ENCODE peak calls at places on chromosomes 2 and 18, in nine cellular contexts. One of them, this sample, is unnamed.

GRCh38 chr2:185338104-185338503 is 400.5 kb upstream of the FSIP2 start:
- DNase-seq in AG09309: no peak
- DNase-seq in Daoy: no peak
- DNase-seq in neural crest cell: no peak
- DNase-seq in right cardiac atrium: no peak
- DNase-seq in GM12864: no peak
- DNase-seq in RWPE1: no peak
- DNase-seq in 8988T: no peak
- DNase-seq in tibial artery: no peak
- DNase-seq in this sample: no peak

GRCh38 chr18:80196528-80197320 is 50.6 kb downstream of the PARD6G start:
- DNase-seq in AG09309: no peak
- DNase-seq in Daoy: peak; percentile 39
- DNase-seq in neural crest cell: no peak
- DNase-seq in right cardiac atrium: no peak
- DNase-seq in GM12864: no peak
- DNase-seq in RWPE1: no peak
- DNase-seq in 8988T: no peak
- DNase-seq in tibial artery: no peak
- DNase-seq in this sample: no peak

GRCh38 chr2:152847067-152847466 is 128.6 kb downstream of the ARL6IP6 start:
- DNase-seq in AG09309: no peak
- DNase-seq in Daoy: no peak
- DNase-seq in neural crest cell: no peak
- DNase-seq in right cardiac atrium: no peak
- DNase-seq in GM12864: no peak
- DNase-seq in RWPE1: no peak
- DNase-seq in 8988T: no peak
- DNase-seq in tibial artery: no peak
- DNase-seq in this sample: no peak

GRCh38 chr18:58669731-58670379 is 1.4 kb upstream of the MALT1 start:
- DNase-seq in AG09309: no peak
- DNase-seq in Daoy: peak; percentile 82
- DNase-seq in neural crest cell: no peak
- DNase-seq in right cardiac atrium: no peak
- DNase-seq in GM12864: no peak
- DNase-seq in RWPE1: peak; percentile 63
- DNase-seq in 8988T: no peak
- DNase-seq in tibial artery: no peak
- DNase-seq in this sample: no peak

GRCh38 chr18:12326711-12327460 is 18.8 kb downstream of the TUBB6 start:
- DNase-seq in AG09309: no peak
- DNase-seq in Daoy: no peak
- DNase-seq in neural crest cell: no peak
- DNase-seq in right cardiac atrium: no peak
- DNase-seq in GM12864: no peak
- DNase-seq in RWPE1: no peak
- DNase-seq in 8988T: no peak
- DNase-seq in tibial artery: no peak
- DNase-seq in this sample: no peak

GRCh38 chr2:68936462-68936861 is 16.2 kb downstream of the GKN2 start:
- DNase-seq in AG09309: no peak
- DNase-seq in Daoy: peak; percentile 73
- DNase-seq in neural crest cell: no peak
- DNase-seq in right cardiac atrium: no peak
- DNase-seq in GM12864: no peak
- DNase-seq in RWPE1: peak; percentile 61
- DNase-seq in 8988T: no peak
- DNase-seq in tibial artery: no peak
- DNase-seq in this sample: no peak

GRCh38 chr2:115161531-115162453 is 719.4 kb downstream of the DPP10 start:
- DNase-seq in AG09309: no peak
- DNase-seq in Daoy: no peak
- DNase-seq in neural crest cell: peak; percentile 24
- DNase-seq in right cardiac atrium: peak; percentile 36
- DNase-seq in GM12864: no peak
- DNase-seq in RWPE1: no peak
- DNase-seq in 8988T: no peak
- DNase-seq in tibial artery: no peak
- DNase-seq in this sample: peak; percentile 61

GRCh38 chr2:196718796-196719564 is 79.5 kb downstream of the CCDC150 start:
- DNase-seq in AG09309: peak; percentile 66
- DNase-seq in Daoy: peak; percentile 33
- DNase-seq in neural crest cell: no peak
- DNase-seq in right cardiac atrium: peak; percentile 57
- DNase-seq in GM12864: no peak
- DNase-seq in RWPE1: no peak
- DNase-seq in 8988T: no peak
- DNase-seq in tibial artery: no peak
- DNase-seq in this sample: peak; percentile 59

GRCh38 chr2:236687296-236687955 is 117.8 kb downstream of the ACKR3 start:
- DNase-seq in AG09309: no peak
- DNase-seq in Daoy: no peak
- DNase-seq in neural crest cell: no peak
- DNase-seq in right cardiac atrium: peak; percentile 70
- DNase-seq in GM12864: no peak
- DNase-seq in RWPE1: no peak
- DNase-seq in 8988T: no peak
- DNase-seq in tibial artery: peak; percentile 73
- DNase-seq in this sample: no peak

GRCh38 chr2:145284551-145284950 is 764.6 kb upstream of the ZEB2 start:
- DNase-seq in AG09309: peak; percentile 18
- DNase-seq in Daoy: no peak
- DNase-seq in neural crest cell: no peak
- DNase-seq in right cardiac atrium: no peak
- DNase-seq in GM12864: no peak
- DNase-seq in RWPE1: no peak
- DNase-seq in 8988T: no peak
- DNase-seq in tibial artery: no peak
- DNase-seq in this sample: no peak

GRCh38 chr2:215751200-215751910 is 262.0 kb downstream of the MREG start:
- DNase-seq in AG09309: peak; percentile 88
- DNase-seq in Daoy: peak; percentile 86
- DNase-seq in neural crest cell: no peak
- DNase-seq in right cardiac atrium: no peak
- DNase-seq in GM12864: no peak
- DNase-seq in RWPE1: peak; percentile 70
- DNase-seq in 8988T: no peak
- DNase-seq in tibial artery: no peak
- DNase-seq in this sample: no peak

GRCh38 chr18:50465211-50466153 is 90.6 kb downstream of the SKA1 start:
- DNase-seq in AG09309: no peak
- DNase-seq in Daoy: no peak
- DNase-seq in neural crest cell: no peak
- DNase-seq in right cardiac atrium: no peak
- DNase-seq in GM12864: no peak
- DNase-seq in RWPE1: no peak
- DNase-seq in 8988T: no peak
- DNase-seq in tibial artery: no peak
- DNase-seq in this sample: no peak

GRCh38 chr2:47119001-47119400 is 36.1 kb downstream of the STPG4 start:
- DNase-seq in AG09309: peak; percentile 65
- DNase-seq in Daoy: peak; percentile 42
- DNase-seq in neural crest cell: no peak
- DNase-seq in right cardiac atrium: no peak
- DNase-seq in GM12864: no peak
- DNase-seq in RWPE1: peak; percentile 56
- DNase-seq in 8988T: no peak
- DNase-seq in tibial artery: no peak
- DNase-seq in this sample: no peak

GRCh38 chr2:168192839-168193616 is 54.4 kb downstream of the STK39 start:
- DNase-seq in AG09309: no peak
- DNase-seq in Daoy: peak; percentile 56
- DNase-seq in neural crest cell: no peak
- DNase-seq in right cardiac atrium: no peak
- DNase-seq in GM12864: no peak
- DNase-seq in RWPE1: no peak
- DNase-seq in 8988T: no peak
- DNase-seq in tibial artery: no peak
- DNase-seq in this sample: no peak

GRCh38 chr2:236166781-236167296 is 1.3 kb downstream of the GBX2 start:
- DNase-seq in AG09309: no peak
- DNase-seq in Daoy: no peak
- DNase-seq in neural crest cell: no peak
- DNase-seq in right cardiac atrium: peak; percentile 48
- DNase-seq in GM12864: no peak
- DNase-seq in RWPE1: no peak
- DNase-seq in 8988T: peak; percentile 18
- DNase-seq in tibial artery: no peak
- DNase-seq in this sample: no peak

GRCh38 chr2:215601990-215602721 is 166.3 kb upstream of the FN1 start:
- DNase-seq in AG09309: peak; percentile 71
- DNase-seq in Daoy: no peak
- DNase-seq in neural crest cell: no peak
- DNase-seq in right cardiac atrium: no peak
- DNase-seq in GM12864: no peak
- DNase-seq in RWPE1: no peak
- DNase-seq in 8988T: no peak
- DNase-seq in tibial artery: no peak
- DNase-seq in this sample: no peak

GRCh38 chr2:26670171-26670570 is 22.4 kb upstream of the KCNK3 start:
- DNase-seq in AG09309: peak; percentile 17
- DNase-seq in Daoy: peak; percentile 70
- DNase-seq in neural crest cell: no peak
- DNase-seq in right cardiac atrium: no peak
- DNase-seq in GM12864: no peak
- DNase-seq in RWPE1: no peak
- DNase-seq in 8988T: no peak
- DNase-seq in tibial artery: peak; percentile 43
- DNase-seq in this sample: no peak

GRCh38 chr2:170394988-170395387 is 217.0 kb downstream of the MYO3B start:
- DNase-seq in AG09309: no peak
- DNase-seq in Daoy: no peak
- DNase-seq in neural crest cell: no peak
- DNase-seq in right cardiac atrium: no peak
- DNase-seq in GM12864: no peak
- DNase-seq in RWPE1: peak; percentile 36
- DNase-seq in 8988T: no peak
- DNase-seq in tibial artery: no peak
- DNase-seq in this sample: no peak

GRCh38 chr2:10533811-10534321 is 85.7 kb upstream of the ODC1 start:
- DNase-seq in AG09309: peak; percentile 42
- DNase-seq in Daoy: peak; percentile 73
- DNase-seq in neural crest cell: no peak
- DNase-seq in right cardiac atrium: no peak
- DNase-seq in GM12864: no peak
- DNase-seq in RWPE1: no peak
- DNase-seq in 8988T: no peak
- DNase-seq in tibial artery: peak; percentile 51
- DNase-seq in this sample: peak; percentile 87

GRCh38 chr2:23926289-23926749 is 604 bp downstream of the ATAD2B start:
- DNase-seq in AG09309: no peak
- DNase-seq in Daoy: peak; percentile 55
- DNase-seq in neural crest cell: peak; percentile 39
- DNase-seq in right cardiac atrium: peak; percentile 79
- DNase-seq in GM12864: no peak
- DNase-seq in RWPE1: peak; percentile 35
- DNase-seq in 8988T: no peak
- DNase-seq in tibial artery: no peak
- DNase-seq in this sample: peak; percentile 89

GRCh38 chr2:238873841-238874240 is 26.0 kb downstream of the TWIST2 start:
- DNase-seq in AG09309: no peak
- DNase-seq in Daoy: no peak
- DNase-seq in neural crest cell: no peak
- DNase-seq in right cardiac atrium: no peak
- DNase-seq in GM12864: no peak
- DNase-seq in RWPE1: no peak
- DNase-seq in 8988T: no peak
- DNase-seq in tibial artery: no peak
- DNase-seq in this sample: no peak

GRCh38 chr2:26430826-26431225 is 29.1 kb downstream of the DRC1 start:
- DNase-seq in AG09309: peak; percentile 7
- DNase-seq in Daoy: no peak
- DNase-seq in neural crest cell: no peak
- DNase-seq in right cardiac atrium: no peak
- DNase-seq in GM12864: no peak
- DNase-seq in RWPE1: no peak
- DNase-seq in 8988T: no peak
- DNase-seq in tibial artery: no peak
- DNase-seq in this sample: no peak

GRCh38 chr2:226115102-226115831 is 684.4 kb downstream of the IRS1 start:
- DNase-seq in AG09309: peak; percentile 89
- DNase-seq in Daoy: peak; percentile 92
- DNase-seq in neural crest cell: no peak
- DNase-seq in right cardiac atrium: no peak
- DNase-seq in GM12864: no peak
- DNase-seq in RWPE1: peak; percentile 92
- DNase-seq in 8988T: no peak
- DNase-seq in tibial artery: no peak
- DNase-seq in this sample: no peak

GRCh38 chr2:147172493-147173185 is 672.2 kb upstream of the ACVR2A start:
- DNase-seq in AG09309: no peak
- DNase-seq in Daoy: no peak
- DNase-seq in neural crest cell: no peak
- DNase-seq in right cardiac atrium: no peak
- DNase-seq in GM12864: no peak
- DNase-seq in RWPE1: no peak
- DNase-seq in 8988T: no peak
- DNase-seq in tibial artery: no peak
- DNase-seq in this sample: no peak

GRCh38 chr2:127528487-127528886 is 2.2 kb upstream of the IWS1 start:
- DNase-seq in AG09309: no peak
- DNase-seq in Daoy: no peak
- DNase-seq in neural crest cell: no peak
- DNase-seq in right cardiac atrium: no peak
- DNase-seq in GM12864: no peak
- DNase-seq in RWPE1: no peak
- DNase-seq in 8988T: no peak
- DNase-seq in tibial artery: no peak
- DNase-seq in this sample: no peak

GRCh38 chr2:11129598-11130449 is 25.4 kb upstream of the SLC66A3 start:
- DNase-seq in AG09309: no peak
- DNase-seq in Daoy: peak; percentile 38
- DNase-seq in neural crest cell: peak; percentile 79
- DNase-seq in right cardiac atrium: peak; percentile 81
- DNase-seq in GM12864: no peak
- DNase-seq in RWPE1: peak; percentile 57
- DNase-seq in 8988T: peak; percentile 67
- DNase-seq in tibial artery: no peak
- DNase-seq in this sample: peak; percentile 93

GRCh38 chr18:65752625-65753325 is 2.0 kb downstream of the CDH7 start:
- DNase-seq in AG09309: no peak
- DNase-seq in Daoy: no peak
- DNase-seq in neural crest cell: no peak
- DNase-seq in right cardiac atrium: no peak
- DNase-seq in GM12864: no peak
- DNase-seq in RWPE1: no peak
- DNase-seq in 8988T: no peak
- DNase-seq in tibial artery: no peak
- DNase-seq in this sample: no peak

GRCh38 chr2:11877764-11878163 is 131.3 kb downstream of the LPIN1 start:
- DNase-seq in AG09309: no peak
- DNase-seq in Daoy: no peak
- DNase-seq in neural crest cell: no peak
- DNase-seq in right cardiac atrium: no peak
- DNase-seq in GM12864: no peak
- DNase-seq in RWPE1: no peak
- DNase-seq in 8988T: no peak
- DNase-seq in tibial artery: no peak
- DNase-seq in this sample: no peak

GRCh38 chr18:9055185-9055584 is 47.3 kb upstream of the NDUFV2 start:
- DNase-seq in AG09309: peak; percentile 79
- DNase-seq in Daoy: peak; percentile 11
- DNase-seq in neural crest cell: no peak
- DNase-seq in right cardiac atrium: no peak
- DNase-seq in GM12864: no peak
- DNase-seq in RWPE1: peak; percentile 80
- DNase-seq in 8988T: no peak
- DNase-seq in tibial artery: no peak
- DNase-seq in this sample: no peak

GRCh38 chr2:112155331-112156151 is 17.4 kb downstream of the FBLN7 start:
- DNase-seq in AG09309: no peak
- DNase-seq in Daoy: no peak
- DNase-seq in neural crest cell: no peak
- DNase-seq in right cardiac atrium: no peak
- DNase-seq in GM12864: no peak
- DNase-seq in RWPE1: no peak
- DNase-seq in 8988T: no peak
- DNase-seq in tibial artery: peak; percentile 52
- DNase-seq in this sample: no peak

GRCh38 chr2:177543007-177543760 is 150.6 kb downstream of the AGPS start:
- DNase-seq in AG09309: peak; percentile 47
- DNase-seq in Daoy: peak; percentile 76
- DNase-seq in neural crest cell: no peak
- DNase-seq in right cardiac atrium: peak; percentile 36
- DNase-seq in GM12864: no peak
- DNase-seq in RWPE1: no peak
- DNase-seq in 8988T: no peak
- DNase-seq in tibial artery: no peak
- DNase-seq in this sample: no peak

This sample was measured in kidney.